ENCODE peak calls at places on chromosome 16, in ten cellular contexts. H is M059J; C is hippocampal formation; K is NCI-H345; F is amygdala; O is midbrain; M is fibroblast of pulmonary artery; Y is CD8-positive, alpha-beta T cell; N is HTR-8/SVneo; R is T-helper 2 cell. D is an unnamed sample.

GRCh38 chr16:31277659-31278260 is 18.0 kb downstream of the ITGAM start:
- DNase-seq in H (no peak), C (no peak), K (no peak), F (no peak), O (no peak), M (no peak), Y (no peak), N (no peak), R (no peak), D (no peak)

GRCh38 chr16:47565454-47565853 is 104.3 kb downstream of the PHKB start:
- DNase-seq in H (peak; percentile 85), C (no peak), K (no peak), F (peak; percentile 10), O (peak; percentile 15), M (peak; percentile 82), Y (no peak), N (peak; percentile 17), R (no peak), D (no peak)

GRCh38 chr16:72959301-72959996 is 88.5 kb downstream of the ZFHX3 start:
- DNase-seq in H (no peak), C (no peak), K (no peak), F (no peak), O (no peak), M (no peak), Y (no peak), N (no peak), R (no peak), D (no peak)

GRCh38 chr16:87368029-87368765 is 15.4 kb downstream of the FBXO31 start:
- DNase-seq in H (no peak), C (no peak), K (no peak), F (no peak), O (no peak), M (no peak), Y (no peak), N (no peak), R (no peak), D (no peak)

GRCh38 chr16:77344306-77344705 is 90.5 kb downstream of the ADAMTS18 start:
- DNase-seq in H (peak; percentile 88), C (no peak), K (no peak), F (no peak), O (no peak), M (no peak), Y (no peak), N (peak; percentile 3), R (no peak), D (no peak)

GRCh38 chr16:89923640-89924297 is 627 bp downstream of the TUBB3 start:
- DNase-seq in H (no peak), C (no peak), K (peak; percentile 49), F (no peak), O (no peak), M (no peak), Y (no peak), N (no peak), R (no peak), D (peak; percentile 84)

GRCh38 chr16:55003916-55004315 is 73.3 kb downstream of the IRX5 start:
- DNase-seq in H (no peak), C (no peak), K (no peak), F (no peak), O (peak; percentile 36), M (no peak), Y (no peak), N (no peak), R (no peak), D (no peak)

GRCh38 chr16:2034695-2035430 is 8.2 kb downstream of the NHERF2 start:
- DNase-seq in H (no peak), C (no peak), K (no peak), F (no peak), O (no peak), M (no peak), Y (no peak), N (no peak), R (no peak), D (no peak)

GRCh38 chr16:88561485-88562369 is 8.5 kb upstream of the ZC3H18 start:
- DNase-seq in H (peak; percentile 44), C (peak; percentile 64), K (peak; percentile 34), F (peak; percentile 33), O (peak; percentile 67), M (peak; percentile 55), Y (peak; percentile 59), N (peak; percentile 76), R (peak; percentile 34), D (peak; percentile 44)

GRCh38 chr16:52624891-52625290 is 77.9 kb upstream of the TOX3 start:
- DNase-seq in H (no peak), C (no peak), K (no peak), F (no peak), O (no peak), M (no peak), Y (no peak), N (no peak), R (no peak), D (no peak)

GRCh38 chr16:4344659-4345438 is 6.3 kb downstream of the PAM16 start:
- DNase-seq in H (no peak), C (peak; percentile 62), K (peak; percentile 93), F (peak; percentile 60), O (peak; percentile 56), M (no peak), Y (no peak), N (no peak), R (no peak), D (peak; percentile 89)